ENCODE peak calls at places on chromosomes 4 and X, in eight cellular contexts. X, D, M, I, Y, J, W and R are unnamed samples. For H3K4me1, the result is how much of the 10 kb centered on the place peaks cover.

GRCh38 chr4:97984545-97985131 is 158.6 kb downstream of the STPG2 start:
- DNase-seq in M (no peak), X (no peak), I (no peak), Y (peak), W (peak), J (no peak), D (no peak), R (no peak)

GRCh38 chr4:121464854-121465253 is 84.0 kb upstream of the QRFPR start:
- DNase-seq in M (no peak), X (no peak), I (no peak), J (no peak), D (no peak), W (no peak), Y (peak), R (no peak)

GRCh38 chr4:88533937-88534750 is 10.6 kb upstream of the PYURF start:
- DNase-seq in X (peak), D (peak), Y (peak), I (no peak), J (no peak), W (peak), M (no peak), R (no peak)

GRCh38 chr4:126564283-126564854 is 1068.4 kb upstream of the INTU start:
- DNase-seq in Y (peak), X (no peak), D (no peak), W (peak), I (no peak), M (no peak), J (no peak), R (no peak)

GRCh38 chr4:140019619-140020367 is 134.2 kb downstream of the MAML3 start:
- DNase-seq in X (no peak), D (no peak), J (no peak), W (no peak), M (no peak), I (no peak), Y (peak), R (no peak)

GRCh38 chr4:132934901-132935300 is 214.2 kb upstream of the PCDH10 start:
- DNase-seq in W (no peak), D (no peak), J (no peak), I (no peak), Y (no peak), X (no peak), M (no peak), R (no peak)

GRCh38 chr4:182679531-182679930 is 237.7 kb downstream of the DCTD start:
- DNase-seq in Y (no peak), D (no peak), M (no peak), J (no peak), X (no peak), W (no peak), I (no peak), R (no peak)

GRCh38 chrX:19625612-19626011 is 110.3 kb upstream of the MAP3K15 start:
- DNase-seq in X (no peak), I (no peak), Y (peak), M (no peak), J (no peak), D (no peak), W (peak), R (no peak)

GRCh38 chr4:183158062-183158461 is 59.0 kb downstream of the WWC2 start:
- DNase-seq in Y (no peak), D (peak), M (no peak), X (peak), W (peak), J (no peak), I (no peak), R (no peak)

GRCh38 chrX:129651756-129652564 is 2.8 kb downstream of the APLN start:
- DNase-seq in D (no peak), X (no peak), W (no peak), Y (no peak), I (no peak), M (no peak), J (no peak), R (no peak)

GRCh38 chr4:20341121-20341758 is 89.5 kb downstream of the SLIT2 start:
- DNase-seq in J (no peak), D (no peak), M (no peak), I (no peak), Y (no peak), W (no peak), X (no peak), R (no peak)

GRCh38 chr4:53712326-53712725 is 121.0 kb upstream of the LNX1 start:
- DNase-seq in J (no peak), M (no peak), Y (no peak), D (no peak), I (no peak), W (no peak), X (no peak), R (no peak)

GRCh38 chr4:128287159-128287870 is at the start of gene PGRMC2:
- DNase-seq in M (no peak), W (peak), D (peak), X (peak), I (peak), Y (peak), J (no peak), R (no peak)

GRCh38 chr4:55023030-55023429 is 102.4 kb downstream of the KDR start:
- DNase-seq in J (no peak), D (no peak), Y (no peak), X (no peak), M (no peak), I (no peak), W (no peak), R (no peak)

GRCh38 chrX:87299563-87300160 is 217.9 kb upstream of the KLHL4 start:
- DNase-seq in D (peak), W (peak), J (no peak), Y (peak), X (peak), M (no peak), I (no peak), R (no peak)

GRCh38 chrX:11792461-11793421 is 34.7 kb downstream of the MSL3 start:
- DNase-seq in I (no peak), W (no peak), Y (peak), D (no peak), M (no peak), X (peak), J (no peak), R (no peak)

GRCh38 chr4:73662709-73663546 is 42.7 kb upstream of the RASSF6 start:
- DNase-seq in J (no peak), W (peak), I (no peak), X (peak), D (peak), Y (peak), M (no peak), R (no peak)

GRCh38 chr4:66357316-66357715 is 687.0 kb upstream of the EPHA5 start:
- DNase-seq in M (no peak), J (no peak), X (peak), W (no peak), I (no peak), Y (peak), D (peak), R (no peak)

GRCh38 chr4:85778809-85779124 is 303.8 kb downstream of the ARHGAP24 start:
- DNase-seq in W (peak), I (no peak), M (no peak), D (peak), X (peak), Y (peak), J (no peak), R (no peak)

GRCh38 chrX:20838477-20838876 is 535.7 kb upstream of the CNKSR2 start:
- DNase-seq in X (no peak), I (no peak), W (no peak), M (peak), Y (no peak), D (no peak), J (no peak), R (no peak)

GRCh38 chr4:71614626-71615025 is 169.3 kb downstream of the GC start:
- DNase-seq in Y (peak), X (no peak), J (no peak), M (no peak), I (no peak), D (no peak), W (no peak), R (no peak)

GRCh38 chr4:169229571-169230028 is 41.2 kb downstream of the SH3RF1 start:
- DNase-seq in Y (peak), X (peak), M (no peak), J (no peak), D (peak), I (peak), W (peak), R (peak)

GRCh38 chr4:69610484-69610883 is 29.0 kb downstream of the UGT2A2 start:
- DNase-seq in J (no peak), W (no peak), I (no peak), D (no peak), Y (no peak), X (no peak), M (no peak), R (no peak)

GRCh38 chr4:2591189-2591588 is 54.7 kb downstream of the FAM193A start:
- DNase-seq in W (peak), D (peak), X (peak), M (no peak), I (no peak), Y (no peak), J (no peak), R (no peak)

GRCh38 chrX:119541188-119541587 is 24.0 kb downstream of the STEEP1 start:
- DNase-seq in M (no peak), I (no peak), X (peak), W (peak), J (no peak), D (peak), Y (peak), R (peak)

GRCh38 chr4:146648384-146648783 is 9.7 kb downstream of the POU4F2 start:
- DNase-seq in M (no peak), J (no peak), X (no peak), W (no peak), D (no peak), Y (no peak), I (no peak), R (no peak)

GRCh38 chrX:70196961-70197805 is 19.9 kb downstream of the DGAT2L6 start:
- DNase-seq in W (peak), M (no peak), I (peak), D (peak), Y (peak), X (peak), J (no peak), R (peak)

GRCh38 chr4:155674669-155675071 is 8.0 kb downstream of the GUCY1A1 start:
- DNase-seq in J (no peak), W (no peak), D (no peak), I (no peak), X (no peak), M (no peak), Y (peak), R (no peak)
- H3K4me1 ChIP-seq in J (half or more), W (under half), D (under half), I (under half), X (half or more), M (under half), Y (half or more), R (under half)

GRCh38 chrX:40090050-40090804 is 7.5 kb downstream of the BCOR start:
- DNase-seq in D (no peak), Y (no peak), I (peak), J (peak), M (no peak), W (peak), X (peak), R (no peak)
- H3K4me1 ChIP-seq in D (under half), Y (half or more), I (under half), J (under half), M (under half), W (under half), X (half or more), R (under half)

GRCh38 chr4:153502584-153502983 is 36.4 kb downstream of the TMEM131L start:
- DNase-seq in I (no peak), J (no peak), X (no peak), D (no peak), W (peak), M (no peak), Y (no peak), R (no peak)
- H3K4me1 ChIP-seq in I (under half), J (under half), X (under half), D (under half), W (under half), M (half or more), Y (under half), R (under half)

DNA sequence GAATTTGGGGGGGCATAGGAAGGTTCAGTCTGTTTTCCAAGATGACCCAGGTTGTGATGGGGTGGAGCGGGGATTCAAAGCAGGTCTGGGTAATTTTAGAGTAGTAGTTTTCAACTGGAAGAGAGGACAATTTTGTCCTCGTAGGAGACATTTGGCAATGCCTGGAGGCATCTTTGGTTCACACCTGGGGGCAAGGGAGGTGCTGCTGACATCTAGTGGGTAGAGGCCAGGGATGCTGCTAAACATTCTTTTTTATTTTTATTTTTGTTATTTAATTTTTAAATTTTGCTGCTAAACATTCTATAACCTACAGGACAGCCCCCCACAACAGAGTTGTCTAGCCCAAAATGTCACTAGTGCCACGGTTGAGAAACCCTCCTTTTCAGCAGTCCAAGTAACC is 1.9 kb downstream of the RAB9A start:
- DNase-seq in M (no peak), J (no peak), W (peak), I (no peak), Y (peak), X (no peak), D (peak), R (no peak)
- H3K4me1 ChIP-seq in M (under half), J (under half), W (under half), I (under half), Y (under half), X (under half), D (under half), R (under half)

GRCh38 chr4:7710126-7710525 is 229.5 kb downstream of the AFAP1 start:
- DNase-seq in X (no peak), W (no peak), I (no peak), D (no peak), J (no peak), M (peak), Y (no peak), R (no peak)

GRCh38 chr4:7711330-7711963 is 228.2 kb downstream of the AFAP1 start:
- DNase-seq in J (no peak), I (no peak), D (no peak), X (no peak), W (no peak), Y (no peak), M (peak), R (no peak)

GRCh38 chr4:7710576-7711329 is 228.9 kb downstream of the AFAP1 start:
- DNase-seq in X (no peak), M (peak), I (no peak), D (no peak), Y (no peak), W (no peak), J (no peak), R (no peak)

GRCh38 chr4:7708238-7708637 is 231.4 kb downstream of the AFAP1 start:
- DNase-seq in M (peak), Y (no peak), D (no peak), J (no peak), I (no peak), X (no peak), W (no peak), R (no peak)

DNA sequence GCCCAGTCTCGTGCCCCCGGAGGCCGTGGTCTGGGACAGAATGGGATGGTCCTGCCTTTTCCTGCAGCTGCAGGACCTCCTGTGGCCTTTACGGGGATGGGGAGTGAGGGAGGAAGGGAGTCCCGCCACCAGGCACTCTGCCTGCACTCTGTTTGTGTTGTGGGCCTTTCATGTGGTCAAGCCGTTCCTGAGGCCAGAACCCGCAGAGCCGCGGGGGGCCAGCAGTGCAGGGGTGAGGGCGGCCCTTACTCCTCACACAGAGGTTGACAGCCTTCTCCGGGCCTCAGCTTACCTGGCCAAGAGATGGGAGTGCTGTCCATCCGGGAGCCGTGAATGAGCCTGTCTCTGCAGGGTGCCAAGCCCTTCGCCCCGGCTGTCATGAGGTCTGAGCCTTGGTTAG is 230.7 kb downstream of the AFAP1 start:
- DNase-seq in M (peak), I (no peak), D (no peak), Y (no peak), X (peak), W (no peak), J (no peak), R (no peak)
- H3K4me1 ChIP-seq in M (under half), I (under half), D (under half), Y (under half), X (under half), W (under half), J (under half), R (under half)

GRCh38 chr4:94491322-94491721 is 39.6 kb downstream of the PDLIM5 start:
- DNase-seq in I (no peak), D (peak), X (no peak), W (peak), M (no peak), J (no peak), Y (peak), R (no peak)
- H3K4me1 ChIP-seq in I (under half), D (under half), X (under half), W (under half), M (half or more), J (under half), Y (half or more), R (under half)

GRCh38 chr4:77146426-77147399 is 10.3 kb upstream of the CCNG2 start:
- DNase-seq in X (no peak), Y (peak), W (peak), M (no peak), I (no peak), D (peak), J (no peak), R (no peak)

GRCh38 chr4:77145806-77146425 is 11.1 kb upstream of the CCNG2 start:
- DNase-seq in D (peak), Y (no peak), W (peak), J (no peak), I (no peak), M (no peak), X (peak), R (no peak)

GRCh38 chr4:77141964-77142641 is 14.9 kb upstream of the CCNG2 start:
- DNase-seq in I (no peak), X (no peak), M (no peak), W (no peak), D (no peak), Y (no peak), J (no peak), R (no peak)

GRCh38 chr4:77147400-77147782 is 9.6 kb upstream of the CCNG2 start:
- DNase-seq in M (no peak), D (peak), W (no peak), J (no peak), I (no peak), Y (peak), X (no peak), R (no peak)

DNA sequence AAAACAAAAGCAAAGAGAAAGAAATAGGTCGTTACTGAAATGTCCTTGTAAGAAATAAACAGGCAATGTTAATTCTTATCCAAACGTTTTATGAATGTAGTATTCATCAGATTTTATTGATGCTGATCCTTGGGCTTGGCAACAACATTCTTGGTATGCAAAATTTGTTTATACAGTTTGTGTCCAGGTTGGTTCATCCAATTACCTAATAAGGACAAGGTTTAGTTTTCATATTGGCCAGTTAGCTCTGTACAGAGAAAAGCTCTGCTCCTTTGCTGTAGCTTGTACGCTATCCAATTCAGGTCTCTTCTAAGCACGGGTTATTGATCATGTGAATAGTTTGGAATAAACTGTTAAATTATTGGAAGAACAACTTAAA is 14.4 kb upstream of the CCNG2 start:
- DNase-seq in W (no peak), X (no peak), I (no peak), D (no peak), J (no peak), Y (peak), M (no peak), R (no peak)
- H3K4me1 ChIP-seq in W (under half), X (under half), I (under half), D (under half), J (under half), Y (under half), M (under half), R (under half)

GRCh38 chr4:81746071-81746470 is 274.4 kb upstream of the RASGEF1B start:
- DNase-seq in M (no peak), I (no peak), Y (no peak), W (no peak), X (no peak), D (no peak), J (no peak), R (no peak)

GRCh38 chr4:81745076-81745475 is 273.4 kb upstream of the RASGEF1B start:
- DNase-seq in M (no peak), J (no peak), D (no peak), I (no peak), X (no peak), W (no peak), Y (no peak), R (no peak)

GRCh38 chr4:81740492-81740891 is 268.8 kb upstream of the RASGEF1B start:
- DNase-seq in J (no peak), W (no peak), M (no peak), D (no peak), Y (no peak), I (no peak), X (no peak), R (no peak)

GRCh38 chr4:81747242-81747930 is 275.7 kb upstream of the RASGEF1B start:
- DNase-seq in M (no peak), D (no peak), X (peak), W (no peak), I (no peak), J (no peak), Y (no peak), R (no peak)

GRCh38 chr4:81743731-81744465 is 272.2 kb upstream of the RASGEF1B start:
- DNase-seq in J (no peak), M (no peak), Y (no peak), D (no peak), X (no peak), I (no peak), W (no peak), R (no peak)
- H3K4me1 ChIP-seq in J (under half), M (under half), Y (under half), D (under half), X (under half), I (under half), W (under half), R (under half)

DNA sequence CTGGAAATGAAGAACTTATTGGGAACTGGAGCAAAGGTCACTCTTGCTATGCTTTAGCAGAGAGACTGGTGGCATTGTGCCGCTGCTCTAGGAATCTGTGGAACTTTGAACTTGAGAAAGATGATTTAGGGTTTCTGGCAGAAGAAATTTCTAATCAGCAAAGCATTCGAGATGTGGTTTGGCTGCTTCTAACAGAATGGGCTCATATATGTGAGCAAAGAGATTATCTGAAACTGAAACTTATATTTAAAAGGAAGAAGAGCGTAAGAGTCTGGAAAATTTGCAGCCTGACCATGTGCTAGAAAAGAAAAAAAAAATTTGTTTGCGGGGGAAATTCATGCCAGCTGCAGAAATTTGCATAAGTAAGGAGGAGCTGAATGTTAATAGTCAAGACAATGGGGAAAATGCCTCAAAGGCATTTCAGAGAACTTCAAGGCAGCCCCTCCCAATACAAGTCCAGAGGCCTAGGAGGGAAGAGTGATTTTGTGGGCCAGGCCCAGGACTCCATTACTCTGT is 35.9 kb upstream of the PAPSS1 start:
- DNase-seq in M (no peak), I (no peak), J (no peak), D (peak), Y (no peak), X (peak), W (no peak), R (no peak)
- H3K4me1 ChIP-seq in M (under half), I (under half), J (under half), D (under half), Y (under half), X (under half), W (under half), R (under half)